ENCODE peak calls at places on chromosomes 3 and 15, in nine cellular contexts. Z, N, A, M, D, K, C, G and T are unnamed samples.

GRCh38 chr3:101381809-101382208 is 61.4 kb upstream of the IMPG2 start:
- DNase-seq in C (peak), G (peak), Z (no peak), M (peak), N (peak), A (no peak), D (peak), K (peak), T (peak)

GRCh38 chr3:123755085-123755484 is 129.0 kb downstream of the MYLK start:
- DNase-seq in C (no peak), N (no peak), D (no peak), M (peak), Z (no peak), K (no peak), G (no peak), A (no peak), T (no peak)

GRCh38 chr3:119350114-119350513 is 55.9 kb downstream of the ARHGAP31 start:
- DNase-seq in N (no peak), A (no peak), G (no peak), C (no peak), Z (no peak), D (no peak), K (no peak), M (no peak), T (no peak)

GRCh38 chr15:74463634-74464033 is 2.7 kb upstream of the UBL7 start:
- DNase-seq in D (no peak), Z (no peak), G (no peak), K (no peak), A (no peak), M (no peak), C (no peak), N (no peak), T (no peak)

GRCh38 chr3:32733631-32734229 is 48.7 kb downstream of the CNOT10 start:
- DNase-seq in C (no peak), M (peak), K (peak), Z (no peak), D (peak), N (peak), A (no peak), G (peak), T (no peak)

GRCh38 chr3:141812586-141812985 is 49.4 kb downstream of the GRK7 start:
- DNase-seq in C (no peak), M (no peak), N (no peak), Z (no peak), A (no peak), K (no peak), G (no peak), D (no peak), T (no peak)

GRCh38 chr3:188361888-188362287 is 207.9 kb downstream of the LPP start:
- DNase-seq in D (no peak), M (no peak), G (no peak), N (no peak), A (no peak), K (no peak), Z (no peak), C (no peak), T (no peak)

GRCh38 chr3:23702198-23702597 is 103.6 kb upstream of the UBE2E1 start:
- DNase-seq in N (peak), K (no peak), D (no peak), A (no peak), M (no peak), C (no peak), Z (no peak), G (no peak), T (no peak)

GRCh38 chr3:127967296-127967695 is 52.3 kb downstream of the KBTBD12 start:
- DNase-seq in N (no peak), M (no peak), Z (no peak), K (no peak), C (no peak), G (no peak), A (no peak), D (no peak), T (no peak)

GRCh38 chr3:7707192-7707591 is 794.4 kb upstream of the LMCD1 start:
- DNase-seq in D (no peak), K (peak), A (no peak), G (no peak), C (no peak), Z (no peak), M (no peak), N (peak), T (peak)